ENCODE peak calls at places on chromosomes 1 and 21, in nine cellular contexts. V is NCI-H2081, G is T follicular helper cell, X is psoas muscle, U is NCI-H1092 treated with DMSO at 0.1 percent for 48 hours, O is SJSA1, H is GM20000, K is breast epithelium, S is ELR. L is an unnamed sample.

GRCh38 chr1:229148041-229148671 is 122.8 kb upstream of the RAB4A start:
- DNase-seq in V (peak), G (no peak), X (no peak), U (peak), O (peak), H (no peak), K (no peak), S (no peak), L (no peak)

GRCh38 chr21:36916718-36917117 is 49.8 kb downstream of the HLCS start:
- DNase-seq in V (no peak), G (no peak), X (no peak), U (no peak), O (no peak), H (no peak), K (no peak), S (no peak), L (no peak)

GRCh38 chr1:230399321-230400006 is 26.7 kb downstream of the PGBD5 start:
- DNase-seq in V (no peak), G (no peak), X (no peak), U (no peak), O (no peak), H (no peak), K (no peak), S (no peak), L (no peak)

GRCh38 chr1:45516465-45516864 is 5.2 kb downstream of the PRDX1 start:
- DNase-seq in V (no peak), G (no peak), X (no peak), U (no peak), O (no peak), H (no peak), K (no peak), S (no peak), L (no peak)

GRCh38 chr1:14599787-14600186 is 1.3 kb downstream of the KAZN start:
- DNase-seq in V (no peak), G (no peak), X (no peak), U (no peak), O (no peak), H (peak), K (no peak), S (no peak), L (no peak)

GRCh38 chr1:218344814-218345672 is at the start of gene TGFB2:
- DNase-seq in V (peak), G (no peak), X (peak), U (peak), O (peak), H (peak), K (peak), S (peak), L (peak)

GRCh38 chr1:228394571-228395394 is 11.9 kb downstream of the TRIM11 start:
- DNase-seq in V (no peak), G (no peak), X (peak), U (no peak), O (no peak), H (no peak), K (no peak), S (no peak), L (no peak)

GRCh38 chr1:18015719-18016118 is 91.9 kb upstream of the IGSF21 start:
- DNase-seq in V (no peak), G (no peak), X (no peak), U (no peak), O (no peak), H (no peak), K (no peak), S (no peak), L (no peak)

GRCh38 chr1:91605566-91605965 is 104.9 kb downstream of the CDC7 start:
- DNase-seq in V (no peak), G (no peak), X (no peak), U (no peak), O (no peak), H (no peak), K (no peak), S (no peak), L (peak)

GRCh38 chr1:226708967-226709396 is 30.1 kb downstream of the ITPKB start:
- DNase-seq in V (no peak), G (no peak), X (no peak), U (peak), O (no peak), H (no peak), K (no peak), S (no peak), L (no peak)

GRCh38 chr1:171940373-171940772 is 99.1 kb downstream of the DNM3 start:
- DNase-seq in V (no peak), G (no peak), X (no peak), U (no peak), O (no peak), H (no peak), K (no peak), S (no peak), L (no peak)

GRCh38 chr1:22880174-22880601 is 92.5 kb downstream of the LACTBL1 start:
- DNase-seq in V (no peak), G (no peak), X (no peak), U (no peak), O (no peak), H (no peak), K (no peak), S (peak), L (no peak)

GRCh38 chr1:40032240-40032891 is 8.2 kb upstream of the CAP1 start:
- DNase-seq in V (peak), G (peak), X (peak), U (peak), O (peak), H (peak), K (peak), S (peak), L (peak)

GRCh38 chr1:38474738-38475623 is 384.6 kb downstream of the RRAGC start:
- DNase-seq in V (no peak), G (no peak), X (no peak), U (no peak), O (no peak), H (peak), K (no peak), S (no peak), L (no peak)

GRCh38 chr21:43707462-43707861 is 11.5 kb upstream of the PDXK start:
- DNase-seq in V (no peak), G (no peak), X (peak), U (no peak), O (no peak), H (no peak), K (no peak), S (no peak), L (no peak)

GRCh38 chr1:61782771-61783170 is 40.5 kb downstream of the PATJ start:
- DNase-seq in V (no peak), G (peak), X (no peak), U (no peak), O (no peak), H (peak), K (no peak), S (no peak), L (no peak)

GRCh38 chr1:97826820-97827219 is 94.0 kb downstream of the DPYD start:
- DNase-seq in V (peak), G (no peak), X (no peak), U (peak), O (no peak), H (no peak), K (no peak), S (no peak), L (peak)

GRCh38 chr1:228362141-228362883 is 44.3 kb downstream of the TRIM11 start:
- DNase-seq in V (no peak), G (no peak), X (peak), U (no peak), O (no peak), H (no peak), K (no peak), S (no peak), L (no peak)

GRCh38 chr1:33126411-33127000 is 45.6 kb downstream of the AZIN2 start:
- DNase-seq in V (no peak), G (no peak), X (no peak), U (no peak), O (peak), H (no peak), K (no peak), S (no peak), L (no peak)

GRCh38 chr1:3073520-3074296 is 4.7 kb downstream of the PRDM16 start:
- DNase-seq in V (no peak), G (no peak), X (no peak), U (no peak), O (no peak), H (no peak), K (no peak), S (no peak), L (no peak)

GRCh38 chr1:80457409-80457808 is 1343.3 kb upstream of the ADGRL2 start:
- DNase-seq in V (no peak), G (no peak), X (no peak), U (no peak), O (no peak), H (no peak), K (no peak), S (no peak), L (no peak)

GRCh38 chr1:85585845-85586244 is 5.3 kb downstream of the CCN1 start:
- DNase-seq in V (no peak), G (no peak), X (no peak), U (no peak), O (no peak), H (no peak), K (peak), S (peak), L (no peak)

GRCh38 chr1:34360574-34360973 is 183.9 kb downstream of the C1orf94 start:
- DNase-seq in V (no peak), G (no peak), X (no peak), U (no peak), O (no peak), H (peak), K (no peak), S (peak), L (no peak)

L was measured in NCI-H2227 treated with DMSO at 0.1 percent for 48 hours.